ENCODE peak calls at places on chromosomes 4 and X, in six cellular contexts. One of them, this sample, is unnamed.

GRCh38 chr4:76772498-76773106 is 125.3 kb downstream of the SOWAHB start:
- DNase-seq in BJ: no peak
- DNase-seq in activated T-cell treated with anti-CD3 and anti-CD28 coated beads, Interleukin-2, amount 50 U/mL, for 4 hours: no peak
- DNase-seq in WTC11: no peak
- DNase-seq in hippocampal formation: no peak
- DNase-seq in D341Med: no peak
- DNase-seq in this sample: no peak

GRCh38 chr4:155522201-155522600 is 144.4 kb upstream of the GUCY1A1 start:
- DNase-seq in WTC11: no peak
- DNase-seq in BJ: no peak
- DNase-seq in D341Med: no peak
- DNase-seq in activated T-cell treated with anti-CD3 and anti-CD28 coated beads, Interleukin-2, amount 50 U/mL, for 4 hours: no peak
- DNase-seq in hippocampal formation: no peak
- DNase-seq in this sample: no peak

GRCh38 chr4:24042094-24042493 is 152.2 kb upstream of the PPARGC1A start:
- DNase-seq in D341Med: no peak
- DNase-seq in hippocampal formation: no peak
- DNase-seq in BJ: peak
- DNase-seq in WTC11: no peak
- DNase-seq in activated T-cell treated with anti-CD3 and anti-CD28 coated beads, Interleukin-2, amount 50 U/mL, for 4 hours: no peak
- DNase-seq in this sample: no peak

GRCh38 chr4:8221985-8222384 is 22.9 kb downstream of the SH3TC1 start:
- DNase-seq in WTC11: no peak
- DNase-seq in D341Med: no peak
- DNase-seq in activated T-cell treated with anti-CD3 and anti-CD28 coated beads, Interleukin-2, amount 50 U/mL, for 4 hours: no peak
- DNase-seq in hippocampal formation: no peak
- DNase-seq in BJ: no peak
- DNase-seq in this sample: no peak

GRCh38 chrX:12970691-12971202 is 4.2 kb upstream of the TMSB4X start:
- DNase-seq in hippocampal formation: peak
- DNase-seq in WTC11: peak
- DNase-seq in BJ: no peak
- DNase-seq in activated T-cell treated with anti-CD3 and anti-CD28 coated beads, Interleukin-2, amount 50 U/mL, for 4 hours: no peak
- DNase-seq in D341Med: no peak
- DNase-seq in this sample: no peak

GRCh38 chr4:159107203-159107921 is 4.5 kb downstream of the RAPGEF2 start:
- DNase-seq in BJ: no peak
- DNase-seq in activated T-cell treated with anti-CD3 and anti-CD28 coated beads, Interleukin-2, amount 50 U/mL, for 4 hours: no peak
- DNase-seq in D341Med: no peak
- DNase-seq in WTC11: no peak
- DNase-seq in hippocampal formation: no peak
- DNase-seq in this sample: no peak

GRCh38 chr4:31370866-31371465 is 650.8 kb downstream of the PCDH7 start:
- DNase-seq in hippocampal formation: no peak
- DNase-seq in BJ: no peak
- DNase-seq in activated T-cell treated with anti-CD3 and anti-CD28 coated beads, Interleukin-2, amount 50 U/mL, for 4 hours: no peak
- DNase-seq in WTC11: no peak
- DNase-seq in D341Med: peak
- DNase-seq in this sample: no peak

GRCh38 chr4:62531731-62532130 is 1331.6 kb downstream of the ADGRL3 start:
- DNase-seq in hippocampal formation: no peak
- DNase-seq in BJ: no peak
- DNase-seq in WTC11: peak
- DNase-seq in activated T-cell treated with anti-CD3 and anti-CD28 coated beads, Interleukin-2, amount 50 U/mL, for 4 hours: no peak
- DNase-seq in D341Med: no peak
- DNase-seq in this sample: no peak

GRCh38 chrX:25004040-25004439 is 11.7 kb downstream of the ARX start:
- DNase-seq in WTC11: no peak
- DNase-seq in hippocampal formation: no peak
- DNase-seq in D341Med: no peak
- DNase-seq in activated T-cell treated with anti-CD3 and anti-CD28 coated beads, Interleukin-2, amount 50 U/mL, for 4 hours: no peak
- DNase-seq in BJ: no peak
- DNase-seq in this sample: no peak

GRCh38 chrX:150899191-150899757 is 806 bp upstream of the CD99L2 start:
- DNase-seq in BJ: no peak
- DNase-seq in WTC11: peak
- DNase-seq in D341Med: peak
- DNase-seq in hippocampal formation: peak
- DNase-seq in activated T-cell treated with anti-CD3 and anti-CD28 coated beads, Interleukin-2, amount 50 U/mL, for 4 hours: peak
- DNase-seq in this sample: peak

GRCh38 chr4:123673971-123674370 is 277.4 kb downstream of the SPRY1 start:
- DNase-seq in D341Med: no peak
- DNase-seq in BJ: no peak
- DNase-seq in WTC11: no peak
- DNase-seq in activated T-cell treated with anti-CD3 and anti-CD28 coated beads, Interleukin-2, amount 50 U/mL, for 4 hours: no peak
- DNase-seq in hippocampal formation: no peak
- DNase-seq in this sample: no peak

GRCh38 chr4:27003602-27004238 is 143.1 kb downstream of the STIM2 start:
- DNase-seq in activated T-cell treated with anti-CD3 and anti-CD28 coated beads, Interleukin-2, amount 50 U/mL, for 4 hours: no peak
- DNase-seq in BJ: peak
- DNase-seq in D341Med: no peak
- DNase-seq in WTC11: no peak
- DNase-seq in hippocampal formation: no peak
- DNase-seq in this sample: no peak

GRCh38 chrX:23803931-23804381 is 21.0 kb downstream of the SAT1 start:
- DNase-seq in activated T-cell treated with anti-CD3 and anti-CD28 coated beads, Interleukin-2, amount 50 U/mL, for 4 hours: no peak
- DNase-seq in hippocampal formation: no peak
- DNase-seq in WTC11: no peak
- DNase-seq in D341Med: no peak
- DNase-seq in BJ: no peak
- DNase-seq in this sample: no peak

GRCh38 chr4:162921178-162921785 is 245.4 kb downstream of the NAF1 start:
- DNase-seq in WTC11: peak
- DNase-seq in D341Med: no peak
- DNase-seq in activated T-cell treated with anti-CD3 and anti-CD28 coated beads, Interleukin-2, amount 50 U/mL, for 4 hours: no peak
- DNase-seq in hippocampal formation: no peak
- DNase-seq in BJ: no peak
- DNase-seq in this sample: no peak

GRCh38 chr4:7646384-7647061 is 211.8 kb upstream of the PSAPL1 start:
- DNase-seq in WTC11: no peak
- DNase-seq in hippocampal formation: no peak
- DNase-seq in D341Med: no peak
- DNase-seq in BJ: no peak
- DNase-seq in activated T-cell treated with anti-CD3 and anti-CD28 coated beads, Interleukin-2, amount 50 U/mL, for 4 hours: no peak
- DNase-seq in this sample: no peak

GRCh38 chrX:16212436-16212835 is 45.2 kb downstream of the MAGEB17 start:
- DNase-seq in D341Med: peak
- DNase-seq in hippocampal formation: no peak
- DNase-seq in activated T-cell treated with anti-CD3 and anti-CD28 coated beads, Interleukin-2, amount 50 U/mL, for 4 hours: no peak
- DNase-seq in WTC11: no peak
- DNase-seq in BJ: no peak
- DNase-seq in this sample: no peak

GRCh38 chr4:173642509-173642908 is 112.5 kb upstream of the HAND2 start:
- DNase-seq in activated T-cell treated with anti-CD3 and anti-CD28 coated beads, Interleukin-2, amount 50 U/mL, for 4 hours: no peak
- DNase-seq in BJ: no peak
- DNase-seq in WTC11: no peak
- DNase-seq in D341Med: no peak
- DNase-seq in hippocampal formation: no peak
- DNase-seq in this sample: no peak

GRCh38 chr4:76585270-76585669 is 150.2 kb downstream of the SHROOM3 start:
- DNase-seq in hippocampal formation: no peak
- DNase-seq in activated T-cell treated with anti-CD3 and anti-CD28 coated beads, Interleukin-2, amount 50 U/mL, for 4 hours: no peak
- DNase-seq in BJ: no peak
- DNase-seq in WTC11: no peak
- DNase-seq in D341Med: no peak
- DNase-seq in this sample: no peak

GRCh38 chr4:3729188-3729884 is 36.8 kb upstream of the ADRA2C start:
- DNase-seq in hippocampal formation: no peak
- DNase-seq in WTC11: no peak
- DNase-seq in activated T-cell treated with anti-CD3 and anti-CD28 coated beads, Interleukin-2, amount 50 U/mL, for 4 hours: no peak
- DNase-seq in D341Med: no peak
- DNase-seq in BJ: no peak
- DNase-seq in this sample: peak

GRCh38 chrX:56766554-56767412 is 37.7 kb downstream of the NBDY start:
- DNase-seq in WTC11: no peak
- DNase-seq in hippocampal formation: no peak
- DNase-seq in BJ: no peak
- DNase-seq in D341Med: no peak
- DNase-seq in activated T-cell treated with anti-CD3 and anti-CD28 coated beads, Interleukin-2, amount 50 U/mL, for 4 hours: no peak
- DNase-seq in this sample: no peak

GRCh38 chr4:174037049-174037448 is 246.4 kb downstream of the FBXO8 start:
- DNase-seq in activated T-cell treated with anti-CD3 and anti-CD28 coated beads, Interleukin-2, amount 50 U/mL, for 4 hours: no peak
- DNase-seq in WTC11: no peak
- DNase-seq in hippocampal formation: no peak
- DNase-seq in BJ: no peak
- DNase-seq in D341Med: no peak
- DNase-seq in this sample: no peak

GRCh38 chrX:13622565-13622964 is 30.4 kb upstream of the TCEANC start:
- DNase-seq in BJ: no peak
- DNase-seq in activated T-cell treated with anti-CD3 and anti-CD28 coated beads, Interleukin-2, amount 50 U/mL, for 4 hours: no peak
- DNase-seq in hippocampal formation: no peak
- DNase-seq in WTC11: no peak
- DNase-seq in D341Med: no peak
- DNase-seq in this sample: no peak

This sample was measured in ovary.